ENCODE peak calls at places on chromosomes 2 and 18, in five cellular contexts. K is tibial artery, R is cardiac fibroblast, C is A549, A is GM06990. B is an unnamed sample.

GRCh38 chr2:26471766-26472706 is 5.9 kb downstream of the OTOF start:
- DNase-seq in K (no peak), R (no peak), C (peak; percentile 46), A (no peak), B (no peak)

GRCh38 chr2:185990861-185991525 is 252.4 kb downstream of the FSIP2 start:
- DNase-seq in K (no peak), R (no peak), C (no peak), A (no peak), B (peak; percentile 89)

GRCh38 chr18:77131652-77132368 is 773 bp downstream of the MBP start:
- DNase-seq in K (peak; percentile 86), R (peak; percentile 32), C (no peak), A (peak; percentile 68), B (peak; percentile 42)

GRCh38 chr2:195533771-195534642 is 123.0 kb upstream of the SLC39A10 start:
- DNase-seq in K (peak; percentile 93), R (peak; percentile 95), C (peak; percentile 38), A (no peak), B (peak; percentile 72)

GRCh38 chr2:85145116-85145820 is 12.1 kb downstream of the TCF7L1 start:
- DNase-seq in K (no peak), R (no peak), C (no peak), A (no peak), B (no peak)

GRCh38 chr2:15553519-15553918 is 7.6 kb downstream of the NBAS start:
- DNase-seq in K (no peak), R (no peak), C (no peak), A (no peak), B (no peak)

GRCh38 chr18:22282311-22283235 is 113.2 kb downstream of the GATA6 start:
- DNase-seq in K (no peak), R (peak; percentile 97), C (peak; percentile 72), A (no peak), B (peak; percentile 84)

GRCh38 chr2:10750610-10751009 is 29.2 kb downstream of the ATP6V1C2 start:
- DNase-seq in K (no peak), R (peak; percentile 47), C (no peak), A (no peak), B (no peak)

GRCh38 chr2:25845843-25846505 is 32.3 kb downstream of the ASXL2 start:
- DNase-seq in K (no peak), R (peak; percentile 48), C (no peak), A (no peak), B (no peak)

GRCh38 chr2:14261771-14262170 is 370.7 kb upstream of the LRATD1 start:
- DNase-seq in K (no peak), R (peak; percentile 67), C (no peak), A (no peak), B (no peak)

GRCh38 chr2:45373534-45373933 is 237.5 kb downstream of the SRBD1 start:
- DNase-seq in K (no peak), R (no peak), C (no peak), A (no peak), B (no peak)

GRCh38 chr2:31523871-31524492 is 56.8 kb downstream of the SRD5A2 start:
- DNase-seq in K (no peak), R (peak; percentile 73), C (peak; percentile 33), A (peak; percentile 9), B (peak; percentile 53)

GRCh38 chr18:79136742-79137141 is 67.5 kb downstream of the ATP9B start:
- DNase-seq in K (no peak), R (no peak), C (no peak), A (no peak), B (no peak)

GRCh38 chr18:49225160-49225559 is 235.3 kb downstream of the DYM start:
- DNase-seq in K (no peak), R (peak; percentile 32), C (no peak), A (no peak), B (no peak)

GRCh38 chr2:158953926-158954763 is 14.3 kb upstream of the TANC1 start:
- DNase-seq in K (peak; percentile 89), R (peak; percentile 95), C (peak; percentile 32), A (peak; percentile 4), B (peak; percentile 84)

GRCh38 chr18:51196116-51196810 is 1.2 kb downstream of the MEX3C start:
- DNase-seq in K (peak; percentile 73), R (peak; percentile 27), C (peak; percentile 7), A (peak; percentile 62), B (peak; percentile 30)

GRCh38 chr2:227013881-227014280 is 150.1 kb downstream of the COL4A4 start:
- DNase-seq in K (no peak), R (no peak), C (no peak), A (no peak), B (no peak)

GRCh38 chr2:75573145-75573878 is 12.6 kb upstream of the EVA1A start:
- DNase-seq in K (no peak), R (no peak), C (no peak), A (no peak), B (no peak)

GRCh38 chr2:47660167-47660566 is 122.8 kb upstream of the MSH6 start:
- DNase-seq in K (no peak), R (no peak), C (no peak), A (no peak), B (no peak)

GRCh38 chr18:227374-227773 is 40.5 kb downstream of the THOC1 start:
- DNase-seq in K (no peak), R (no peak), C (no peak), A (no peak), B (no peak)

GRCh38 chr2:182821172-182821571 is 45.3 kb downstream of the FRZB start:
- DNase-seq in K (no peak), R (peak; percentile 52), C (no peak), A (no peak), B (no peak)

GRCh38 chr2:176751828-176752227 is 460.8 kb upstream of the HNRNPA3 start:
- DNase-seq in K (no peak), R (no peak), C (no peak), A (no peak), B (no peak)

GRCh38 chr18:30192216-30192615 is 850.3 kb downstream of the DSC3 start:
- DNase-seq in K (no peak), R (no peak), C (no peak), A (no peak), B (no peak)

GRCh38 chr2:134232868-134233732 is 20.8 kb upstream of the MGAT5 start:
- DNase-seq in K (no peak), R (peak; percentile 38), C (no peak), A (peak; percentile 32), B (peak; percentile 67)

GRCh38 chr2:173623411-173624076 is 268.9 kb downstream of the CDCA7 start:
- DNase-seq in K (no peak), R (no peak), C (no peak), A (no peak), B (no peak)

GRCh38 chr18:49841236-49842217 is 28.2 kb upstream of the ACAA2 start:
- DNase-seq in K (no peak), R (no peak), C (no peak), A (no peak), B (no peak)

GRCh38 chr2:96116424-96116878 is at the start of gene ADRA2B:
- DNase-seq in K (no peak), R (no peak), C (peak; percentile 46), A (peak; percentile 80), B (peak; percentile 9)

GRCh38 chr18:62201870-62202269 is 14.8 kb downstream of the RELCH start:
- DNase-seq in K (no peak), R (no peak), C (no peak), A (no peak), B (no peak)

GRCh38 chr2:3461781-3462492 is 57.4 kb downstream of the ADI1 start:
- DNase-seq in K (peak; percentile 65), R (peak; percentile 77), C (peak; percentile 60), A (peak; percentile 43), B (peak; percentile 72)

GRCh38 chr2:27727257-27727656 is 44.3 kb upstream of the MRPL33 start:
- DNase-seq in K (no peak), R (peak; percentile 69), C (no peak), A (no peak), B (no peak)

GRCh38 chr18:46196627-46197243 is 92.5 kb downstream of the HAUS1 start:
- DNase-seq in K (no peak), R (no peak), C (no peak), A (no peak), B (peak; percentile 71)

GRCh38 chr2:163604941-163605555 is 130.8 kb downstream of the FIGN start:
- DNase-seq in K (no peak), R (peak; percentile 78), C (no peak), A (no peak), B (peak; percentile 48)

GRCh38 chr2:45712538-45712937 is 61.1 kb downstream of the PRKCE start:
- DNase-seq in K (peak; percentile 1), R (no peak), C (no peak), A (no peak), B (no peak)

GRCh38 chr2:176392125-176392704 is 123.0 kb downstream of the MTX2 start:
- DNase-seq in K (no peak), R (no peak), C (no peak), A (no peak), B (no peak)

GRCh38 chr2:25308599-25308998 is 33.1 kb downstream of the DNMT3A start:
- DNase-seq in K (no peak), R (no peak), C (no peak), A (no peak), B (no peak)

GRCh38 chr2:176091329-176092258 is 927 bp upstream of the HOXD13 start:
- DNase-seq in K (peak; percentile 48), R (no peak), C (no peak), A (no peak), B (no peak)

GRCh38 chr2:107738268-107738667 is 88.4 kb upstream of the RGPD4 start:
- DNase-seq in K (no peak), R (no peak), C (no peak), A (no peak), B (peak; percentile 12)
- TF ChIP-seq CTCF in K (no peak), R (no peak), C (no peak), A (no peak), B (no peak)

GRCh38 chr2:39361511-39361910 is 75.6 kb downstream of the MAP4K3 start:
- DNase-seq in K (no peak), R (no peak), C (no peak), A (no peak), B (no peak)

GRCh38 chr2:39362595-39362994 is 74.5 kb downstream of the MAP4K3 start:
- DNase-seq in K (no peak), R (no peak), C (no peak), A (no peak), B (no peak)

GRCh38 chr2:39356922-39357639 is 80.0 kb downstream of the MAP4K3 start:
- DNase-seq in K (no peak), R (no peak), C (no peak), A (no peak), B (no peak)

GRCh38 chr2:39359453-39360038 is 77.5 kb downstream of the MAP4K3 start:
- DNase-seq in K (no peak), R (no peak), C (no peak), A (no peak), B (no peak)
- H3K4me3 ChIP-seq in K (no peak overlapping the region), R (no peak overlapping the region), C (no peak overlapping the region), A (no peak overlapping the region), B (no peak overlapping the region)

GRCh38 chr2:97861177-97861576 is 134.6 kb downstream of the TMEM131 start:
- DNase-seq in K (no peak), R (no peak), C (no peak), A (no peak), B (no peak)
- TF ChIP-seq CTCF in K (no peak), R (no peak), C (no peak), A (no peak), B (no peak)

GRCh38 chr2:138779451-138780440 is at the start of gene NXPH2:
- DNase-seq in K (no peak), R (peak; percentile 4), C (no peak), A (peak; percentile 6), B (no peak)
- H3K4me3 ChIP-seq in K (peak within 1 kb of the TSS; percentile 54), R (no peak within 1 kb of the TSS), C (peak within 1 kb of the TSS; percentile 43), A (no peak within 1 kb of the TSS), B (no peak within 1 kb of the TSS)